ENCODE peak calls at places on chromosomes 4 and X, in nine cellular contexts. One of them, this sample, is unnamed.

GRCh38 chr4:111043286-111043685 is 420.4 kb upstream of the PITX2 start:
- ATAC-seq in left ventricle myocardium superior: no peak
- ATAC-seq in activated CD8-positive, alpha-beta T cell treated with anti-CD3 and anti-CD28 coated beads, Interleukin-2, amount 10 ng/mL, durations not matched to agents 7 days and 5 days: no peak
- ATAC-seq in gastroesophageal sphincter: no peak
- ATAC-seq in WTC11: no peak
- ATAC-seq in naive thymus-derived CD8-positive, alpha-beta T cell: no peak
- ATAC-seq in foreskin keratinocyte: no peak
- ATAC-seq in activated CD8-positive, alpha-beta memory T cell treated with anti-CD3 and anti-CD28 coated beads, Interleukin-2, amount 10 ng/mL, durations not matched to agents 7 days and 5 days: no peak
- ATAC-seq in GM12878: no peak
- ATAC-seq in this sample: no peak

GRCh38 chr4:38115601-38116000 is 155.4 kb downstream of the PTTG2 start:
- ATAC-seq in left ventricle myocardium superior: no peak
- ATAC-seq in activated CD8-positive, alpha-beta T cell treated with anti-CD3 and anti-CD28 coated beads, Interleukin-2, amount 10 ng/mL, durations not matched to agents 7 days and 5 days: no peak
- ATAC-seq in gastroesophageal sphincter: no peak
- ATAC-seq in WTC11: no peak
- ATAC-seq in naive thymus-derived CD8-positive, alpha-beta T cell: no peak
- ATAC-seq in foreskin keratinocyte: no peak
- ATAC-seq in activated CD8-positive, alpha-beta memory T cell treated with anti-CD3 and anti-CD28 coated beads, Interleukin-2, amount 10 ng/mL, durations not matched to agents 7 days and 5 days: no peak
- ATAC-seq in GM12878: no peak
- ATAC-seq in this sample: no peak

GRCh38 chrX:22351966-22352365 is 79.3 kb downstream of the CBLL2 start:
- ATAC-seq in left ventricle myocardium superior: no peak
- ATAC-seq in activated CD8-positive, alpha-beta T cell treated with anti-CD3 and anti-CD28 coated beads, Interleukin-2, amount 10 ng/mL, durations not matched to agents 7 days and 5 days: no peak
- ATAC-seq in gastroesophageal sphincter: no peak
- ATAC-seq in WTC11: no peak
- ATAC-seq in naive thymus-derived CD8-positive, alpha-beta T cell: no peak
- ATAC-seq in foreskin keratinocyte: peak
- ATAC-seq in activated CD8-positive, alpha-beta memory T cell treated with anti-CD3 and anti-CD28 coated beads, Interleukin-2, amount 10 ng/mL, durations not matched to agents 7 days and 5 days: no peak
- ATAC-seq in GM12878: peak
- ATAC-seq in this sample: peak

GRCh38 chr4:76571274-76571673 is 136.2 kb downstream of the SHROOM3 start:
- ATAC-seq in left ventricle myocardium superior: no peak
- ATAC-seq in activated CD8-positive, alpha-beta T cell treated with anti-CD3 and anti-CD28 coated beads, Interleukin-2, amount 10 ng/mL, durations not matched to agents 7 days and 5 days: no peak
- ATAC-seq in gastroesophageal sphincter: no peak
- ATAC-seq in WTC11: no peak
- ATAC-seq in naive thymus-derived CD8-positive, alpha-beta T cell: no peak
- ATAC-seq in foreskin keratinocyte: no peak
- ATAC-seq in activated CD8-positive, alpha-beta memory T cell treated with anti-CD3 and anti-CD28 coated beads, Interleukin-2, amount 10 ng/mL, durations not matched to agents 7 days and 5 days: no peak
- ATAC-seq in GM12878: no peak
- ATAC-seq in this sample: no peak

GRCh38 chrX:22135171-22135711 is 103.1 kb downstream of the PHEX start:
- ATAC-seq in left ventricle myocardium superior: peak
- ATAC-seq in activated CD8-positive, alpha-beta T cell treated with anti-CD3 and anti-CD28 coated beads, Interleukin-2, amount 10 ng/mL, durations not matched to agents 7 days and 5 days: no peak
- ATAC-seq in gastroesophageal sphincter: peak
- ATAC-seq in WTC11: no peak
- ATAC-seq in naive thymus-derived CD8-positive, alpha-beta T cell: no peak
- ATAC-seq in foreskin keratinocyte: peak
- ATAC-seq in activated CD8-positive, alpha-beta memory T cell treated with anti-CD3 and anti-CD28 coated beads, Interleukin-2, amount 10 ng/mL, durations not matched to agents 7 days and 5 days: no peak
- ATAC-seq in GM12878: no peak
- ATAC-seq in this sample: peak

GRCh38 chrX:72247206-72247944 is 8.5 kb upstream of the ERCC6L start:
- ATAC-seq in left ventricle myocardium superior: no peak
- ATAC-seq in activated CD8-positive, alpha-beta T cell treated with anti-CD3 and anti-CD28 coated beads, Interleukin-2, amount 10 ng/mL, durations not matched to agents 7 days and 5 days: no peak
- ATAC-seq in gastroesophageal sphincter: no peak
- ATAC-seq in WTC11: no peak
- ATAC-seq in naive thymus-derived CD8-positive, alpha-beta T cell: no peak
- ATAC-seq in foreskin keratinocyte: no peak
- ATAC-seq in activated CD8-positive, alpha-beta memory T cell treated with anti-CD3 and anti-CD28 coated beads, Interleukin-2, amount 10 ng/mL, durations not matched to agents 7 days and 5 days: no peak
- ATAC-seq in GM12878: no peak
- ATAC-seq in this sample: no peak

GRCh38 chr4:41262198-41262597 is 5.5 kb downstream of the UCHL1 start:
- ATAC-seq in left ventricle myocardium superior: no peak
- ATAC-seq in activated CD8-positive, alpha-beta T cell treated with anti-CD3 and anti-CD28 coated beads, Interleukin-2, amount 10 ng/mL, durations not matched to agents 7 days and 5 days: no peak
- ATAC-seq in gastroesophageal sphincter: no peak
- ATAC-seq in WTC11: no peak
- ATAC-seq in naive thymus-derived CD8-positive, alpha-beta T cell: no peak
- ATAC-seq in foreskin keratinocyte: no peak
- ATAC-seq in activated CD8-positive, alpha-beta memory T cell treated with anti-CD3 and anti-CD28 coated beads, Interleukin-2, amount 10 ng/mL, durations not matched to agents 7 days and 5 days: no peak
- ATAC-seq in GM12878: no peak
- ATAC-seq in this sample: no peak

GRCh38 chr4:82247171-82247570 is 126.6 kb downstream of the HNRNPD start:
- ATAC-seq in left ventricle myocardium superior: no peak
- ATAC-seq in activated CD8-positive, alpha-beta T cell treated with anti-CD3 and anti-CD28 coated beads, Interleukin-2, amount 10 ng/mL, durations not matched to agents 7 days and 5 days: no peak
- ATAC-seq in gastroesophageal sphincter: no peak
- ATAC-seq in WTC11: peak
- ATAC-seq in naive thymus-derived CD8-positive, alpha-beta T cell: no peak
- ATAC-seq in foreskin keratinocyte: peak
- ATAC-seq in activated CD8-positive, alpha-beta memory T cell treated with anti-CD3 and anti-CD28 coated beads, Interleukin-2, amount 10 ng/mL, durations not matched to agents 7 days and 5 days: no peak
- ATAC-seq in GM12878: no peak
- ATAC-seq in this sample: no peak

GRCh38 chr4:159144112-159144694 is 41.3 kb downstream of the RAPGEF2 start:
- ATAC-seq in left ventricle myocardium superior: no peak
- ATAC-seq in activated CD8-positive, alpha-beta T cell treated with anti-CD3 and anti-CD28 coated beads, Interleukin-2, amount 10 ng/mL, durations not matched to agents 7 days and 5 days: no peak
- ATAC-seq in gastroesophageal sphincter: no peak
- ATAC-seq in WTC11: no peak
- ATAC-seq in naive thymus-derived CD8-positive, alpha-beta T cell: no peak
- ATAC-seq in foreskin keratinocyte: no peak
- ATAC-seq in activated CD8-positive, alpha-beta memory T cell treated with anti-CD3 and anti-CD28 coated beads, Interleukin-2, amount 10 ng/mL, durations not matched to agents 7 days and 5 days: no peak
- ATAC-seq in GM12878: peak
- ATAC-seq in this sample: no peak

GRCh38 chr4:81786063-81786763 is 314.5 kb upstream of the RASGEF1B start:
- ATAC-seq in left ventricle myocardium superior: no peak
- ATAC-seq in activated CD8-positive, alpha-beta T cell treated with anti-CD3 and anti-CD28 coated beads, Interleukin-2, amount 10 ng/mL, durations not matched to agents 7 days and 5 days: no peak
- ATAC-seq in gastroesophageal sphincter: no peak
- ATAC-seq in WTC11: no peak
- ATAC-seq in naive thymus-derived CD8-positive, alpha-beta T cell: no peak
- ATAC-seq in foreskin keratinocyte: no peak
- ATAC-seq in activated CD8-positive, alpha-beta memory T cell treated with anti-CD3 and anti-CD28 coated beads, Interleukin-2, amount 10 ng/mL, durations not matched to agents 7 days and 5 days: peak
- ATAC-seq in GM12878: no peak
- ATAC-seq in this sample: no peak

GRCh38 chr4:149718500-149718899 is 97.1 kb downstream of the IQCM start:
- ATAC-seq in left ventricle myocardium superior: peak
- ATAC-seq in activated CD8-positive, alpha-beta T cell treated with anti-CD3 and anti-CD28 coated beads, Interleukin-2, amount 10 ng/mL, durations not matched to agents 7 days and 5 days: no peak
- ATAC-seq in gastroesophageal sphincter: peak
- ATAC-seq in WTC11: no peak
- ATAC-seq in naive thymus-derived CD8-positive, alpha-beta T cell: no peak
- ATAC-seq in foreskin keratinocyte: no peak
- ATAC-seq in activated CD8-positive, alpha-beta memory T cell treated with anti-CD3 and anti-CD28 coated beads, Interleukin-2, amount 10 ng/mL, durations not matched to agents 7 days and 5 days: no peak
- ATAC-seq in GM12878: no peak
- ATAC-seq in this sample: no peak

GRCh38 chrX:131802836-131803626 is 220.1 kb upstream of the STK26 start:
- ATAC-seq in left ventricle myocardium superior: peak
- ATAC-seq in activated CD8-positive, alpha-beta T cell treated with anti-CD3 and anti-CD28 coated beads, Interleukin-2, amount 10 ng/mL, durations not matched to agents 7 days and 5 days: no peak
- ATAC-seq in gastroesophageal sphincter: peak
- ATAC-seq in WTC11: peak
- ATAC-seq in naive thymus-derived CD8-positive, alpha-beta T cell: no peak
- ATAC-seq in foreskin keratinocyte: no peak
- ATAC-seq in activated CD8-positive, alpha-beta memory T cell treated with anti-CD3 and anti-CD28 coated beads, Interleukin-2, amount 10 ng/mL, durations not matched to agents 7 days and 5 days: no peak
- ATAC-seq in GM12878: peak
- ATAC-seq in this sample: peak

GRCh38 chrX:107454302-107454701 is 4.8 kb downstream of the FRMPD3 start:
- ATAC-seq in left ventricle myocardium superior: no peak
- ATAC-seq in activated CD8-positive, alpha-beta T cell treated with anti-CD3 and anti-CD28 coated beads, Interleukin-2, amount 10 ng/mL, durations not matched to agents 7 days and 5 days: peak
- ATAC-seq in gastroesophageal sphincter: no peak
- ATAC-seq in WTC11: no peak
- ATAC-seq in naive thymus-derived CD8-positive, alpha-beta T cell: no peak
- ATAC-seq in foreskin keratinocyte: peak
- ATAC-seq in activated CD8-positive, alpha-beta memory T cell treated with anti-CD3 and anti-CD28 coated beads, Interleukin-2, amount 10 ng/mL, durations not matched to agents 7 days and 5 days: peak
- ATAC-seq in GM12878: peak
- ATAC-seq in this sample: peak

GRCh38 chrX:2848806-2849420 is 20.2 kb downstream of the GYG2 start:
- ATAC-seq in left ventricle myocardium superior: no peak
- ATAC-seq in activated CD8-positive, alpha-beta T cell treated with anti-CD3 and anti-CD28 coated beads, Interleukin-2, amount 10 ng/mL, durations not matched to agents 7 days and 5 days: no peak
- ATAC-seq in gastroesophageal sphincter: no peak
- ATAC-seq in WTC11: peak
- ATAC-seq in naive thymus-derived CD8-positive, alpha-beta T cell: no peak
- ATAC-seq in foreskin keratinocyte: no peak
- ATAC-seq in activated CD8-positive, alpha-beta memory T cell treated with anti-CD3 and anti-CD28 coated beads, Interleukin-2, amount 10 ng/mL, durations not matched to agents 7 days and 5 days: no peak
- ATAC-seq in GM12878: no peak
- ATAC-seq in this sample: no peak

GRCh38 chr4:120709986-120710385 is 212.5 kb downstream of the PRDM5 start:
- ATAC-seq in left ventricle myocardium superior: peak
- ATAC-seq in activated CD8-positive, alpha-beta T cell treated with anti-CD3 and anti-CD28 coated beads, Interleukin-2, amount 10 ng/mL, durations not matched to agents 7 days and 5 days: no peak
- ATAC-seq in gastroesophageal sphincter: no peak
- ATAC-seq in WTC11: no peak
- ATAC-seq in naive thymus-derived CD8-positive, alpha-beta T cell: no peak
- ATAC-seq in foreskin keratinocyte: peak
- ATAC-seq in activated CD8-positive, alpha-beta memory T cell treated with anti-CD3 and anti-CD28 coated beads, Interleukin-2, amount 10 ng/mL, durations not matched to agents 7 days and 5 days: no peak
- ATAC-seq in GM12878: no peak
- ATAC-seq in this sample: peak

GRCh38 chrX:10414872-10415703 is 205.3 kb downstream of the MID1 start:
- ATAC-seq in left ventricle myocardium superior: no peak
- ATAC-seq in activated CD8-positive, alpha-beta T cell treated with anti-CD3 and anti-CD28 coated beads, Interleukin-2, amount 10 ng/mL, durations not matched to agents 7 days and 5 days: no peak
- ATAC-seq in gastroesophageal sphincter: no peak
- ATAC-seq in WTC11: no peak
- ATAC-seq in naive thymus-derived CD8-positive, alpha-beta T cell: no peak
- ATAC-seq in foreskin keratinocyte: no peak
- ATAC-seq in activated CD8-positive, alpha-beta memory T cell treated with anti-CD3 and anti-CD28 coated beads, Interleukin-2, amount 10 ng/mL, durations not matched to agents 7 days and 5 days: no peak
- ATAC-seq in GM12878: no peak
- ATAC-seq in this sample: no peak

GRCh38 chr4:23028875-23029274 is 336.1 kb downstream of the GBA3 start:
- ATAC-seq in left ventricle myocardium superior: no peak
- ATAC-seq in activated CD8-positive, alpha-beta T cell treated with anti-CD3 and anti-CD28 coated beads, Interleukin-2, amount 10 ng/mL, durations not matched to agents 7 days and 5 days: no peak
- ATAC-seq in gastroesophageal sphincter: no peak
- ATAC-seq in WTC11: no peak
- ATAC-seq in naive thymus-derived CD8-positive, alpha-beta T cell: no peak
- ATAC-seq in foreskin keratinocyte: no peak
- ATAC-seq in activated CD8-positive, alpha-beta memory T cell treated with anti-CD3 and anti-CD28 coated beads, Interleukin-2, amount 10 ng/mL, durations not matched to agents 7 days and 5 days: no peak
- ATAC-seq in GM12878: peak
- ATAC-seq in this sample: no peak

GRCh38 chr4:86965019-86965976 is 30.5 kb downstream of the AFF1 start:
- ATAC-seq in left ventricle myocardium superior: no peak
- ATAC-seq in activated CD8-positive, alpha-beta T cell treated with anti-CD3 and anti-CD28 coated beads, Interleukin-2, amount 10 ng/mL, durations not matched to agents 7 days and 5 days: no peak
- ATAC-seq in gastroesophageal sphincter: no peak
- ATAC-seq in WTC11: peak
- ATAC-seq in naive thymus-derived CD8-positive, alpha-beta T cell: no peak
- ATAC-seq in foreskin keratinocyte: no peak
- ATAC-seq in activated CD8-positive, alpha-beta memory T cell treated with anti-CD3 and anti-CD28 coated beads, Interleukin-2, amount 10 ng/mL, durations not matched to agents 7 days and 5 days: no peak
- ATAC-seq in GM12878: peak
- ATAC-seq in this sample: peak

GRCh38 chr4:57405359-57405758 is 295.2 kb upstream of the IGFBP7 start:
- ATAC-seq in left ventricle myocardium superior: no peak
- ATAC-seq in activated CD8-positive, alpha-beta T cell treated with anti-CD3 and anti-CD28 coated beads, Interleukin-2, amount 10 ng/mL, durations not matched to agents 7 days and 5 days: no peak
- ATAC-seq in gastroesophageal sphincter: no peak
- ATAC-seq in WTC11: no peak
- ATAC-seq in naive thymus-derived CD8-positive, alpha-beta T cell: no peak
- ATAC-seq in foreskin keratinocyte: peak
- ATAC-seq in activated CD8-positive, alpha-beta memory T cell treated with anti-CD3 and anti-CD28 coated beads, Interleukin-2, amount 10 ng/mL, durations not matched to agents 7 days and 5 days: no peak
- ATAC-seq in GM12878: no peak
- ATAC-seq in this sample: peak

GRCh38 chrX:101429934-101430333 is 21.9 kb downstream of the HNRNPH2 start:
- ATAC-seq in left ventricle myocardium superior: no peak
- ATAC-seq in activated CD8-positive, alpha-beta T cell treated with anti-CD3 and anti-CD28 coated beads, Interleukin-2, amount 10 ng/mL, durations not matched to agents 7 days and 5 days: peak
- ATAC-seq in gastroesophageal sphincter: no peak
- ATAC-seq in WTC11: no peak
- ATAC-seq in naive thymus-derived CD8-positive, alpha-beta T cell: no peak
- ATAC-seq in foreskin keratinocyte: peak
- ATAC-seq in activated CD8-positive, alpha-beta memory T cell treated with anti-CD3 and anti-CD28 coated beads, Interleukin-2, amount 10 ng/mL, durations not matched to agents 7 days and 5 days: peak
- ATAC-seq in GM12878: peak
- ATAC-seq in this sample: no peak

GRCh38 chr4:145937990-145938611 is 522 bp downstream of the ZNF827 start:
- ATAC-seq in left ventricle myocardium superior: peak
- ATAC-seq in activated CD8-positive, alpha-beta T cell treated with anti-CD3 and anti-CD28 coated beads, Interleukin-2, amount 10 ng/mL, durations not matched to agents 7 days and 5 days: peak
- ATAC-seq in gastroesophageal sphincter: no peak
- ATAC-seq in WTC11: no peak
- ATAC-seq in naive thymus-derived CD8-positive, alpha-beta T cell: peak
- ATAC-seq in foreskin keratinocyte: peak
- ATAC-seq in activated CD8-positive, alpha-beta memory T cell treated with anti-CD3 and anti-CD28 coated beads, Interleukin-2, amount 10 ng/mL, durations not matched to agents 7 days and 5 days: peak
- ATAC-seq in GM12878: peak
- ATAC-seq in this sample: no peak

GRCh38 chrX:64394059-64394873 is 986 bp downstream of the MTMR8 start:
- ATAC-seq in left ventricle myocardium superior: no peak
- ATAC-seq in activated CD8-positive, alpha-beta T cell treated with anti-CD3 and anti-CD28 coated beads, Interleukin-2, amount 10 ng/mL, durations not matched to agents 7 days and 5 days: peak
- ATAC-seq in gastroesophageal sphincter: no peak
- ATAC-seq in WTC11: no peak
- ATAC-seq in naive thymus-derived CD8-positive, alpha-beta T cell: no peak
- ATAC-seq in foreskin keratinocyte: no peak
- ATAC-seq in activated CD8-positive, alpha-beta memory T cell treated with anti-CD3 and anti-CD28 coated beads, Interleukin-2, amount 10 ng/mL, durations not matched to agents 7 days and 5 days: peak
- ATAC-seq in GM12878: peak
- ATAC-seq in this sample: no peak

GRCh38 chr4:113433536-113434246 is 327.8 kb downstream of the CAMK2D start:
- ATAC-seq in left ventricle myocardium superior: no peak
- ATAC-seq in activated CD8-positive, alpha-beta T cell treated with anti-CD3 and anti-CD28 coated beads, Interleukin-2, amount 10 ng/mL, durations not matched to agents 7 days and 5 days: no peak
- ATAC-seq in gastroesophageal sphincter: no peak
- ATAC-seq in WTC11: no peak
- ATAC-seq in naive thymus-derived CD8-positive, alpha-beta T cell: no peak
- ATAC-seq in foreskin keratinocyte: no peak
- ATAC-seq in activated CD8-positive, alpha-beta memory T cell treated with anti-CD3 and anti-CD28 coated beads, Interleukin-2, amount 10 ng/mL, durations not matched to agents 7 days and 5 days: no peak
- ATAC-seq in GM12878: no peak
- ATAC-seq in this sample: no peak

GRCh38 chr4:24059839-24060238 is 170.0 kb upstream of the PPARGC1A start:
- ATAC-seq in left ventricle myocardium superior: no peak
- ATAC-seq in activated CD8-positive, alpha-beta T cell treated with anti-CD3 and anti-CD28 coated beads, Interleukin-2, amount 10 ng/mL, durations not matched to agents 7 days and 5 days: no peak
- ATAC-seq in gastroesophageal sphincter: no peak
- ATAC-seq in WTC11: no peak
- ATAC-seq in naive thymus-derived CD8-positive, alpha-beta T cell: no peak
- ATAC-seq in foreskin keratinocyte: no peak
- ATAC-seq in activated CD8-positive, alpha-beta memory T cell treated with anti-CD3 and anti-CD28 coated beads, Interleukin-2, amount 10 ng/mL, durations not matched to agents 7 days and 5 days: no peak
- ATAC-seq in GM12878: no peak
- ATAC-seq in this sample: no peak

GRCh38 chr4:139011220-139011950 is 4.2 kb upstream of the NOCT start:
- ATAC-seq in left ventricle myocardium superior: no peak
- ATAC-seq in activated CD8-positive, alpha-beta T cell treated with anti-CD3 and anti-CD28 coated beads, Interleukin-2, amount 10 ng/mL, durations not matched to agents 7 days and 5 days: no peak
- ATAC-seq in gastroesophageal sphincter: no peak
- ATAC-seq in WTC11: no peak
- ATAC-seq in naive thymus-derived CD8-positive, alpha-beta T cell: no peak
- ATAC-seq in foreskin keratinocyte: no peak
- ATAC-seq in activated CD8-positive, alpha-beta memory T cell treated with anti-CD3 and anti-CD28 coated beads, Interleukin-2, amount 10 ng/mL, durations not matched to agents 7 days and 5 days: no peak
- ATAC-seq in GM12878: no peak
- ATAC-seq in this sample: no peak

GRCh38 chr4:122806981-122807679 is 19.5 kb upstream of the FGF2 start:
- ATAC-seq in left ventricle myocardium superior: no peak
- ATAC-seq in activated CD8-positive, alpha-beta T cell treated with anti-CD3 and anti-CD28 coated beads, Interleukin-2, amount 10 ng/mL, durations not matched to agents 7 days and 5 days: no peak
- ATAC-seq in gastroesophageal sphincter: no peak
- ATAC-seq in WTC11: no peak
- ATAC-seq in naive thymus-derived CD8-positive, alpha-beta T cell: no peak
- ATAC-seq in foreskin keratinocyte: no peak
- ATAC-seq in activated CD8-positive, alpha-beta memory T cell treated with anti-CD3 and anti-CD28 coated beads, Interleukin-2, amount 10 ng/mL, durations not matched to agents 7 days and 5 days: no peak
- ATAC-seq in GM12878: no peak
- ATAC-seq in this sample: no peak

GRCh38 chrX:139784788-139785187 is 76.8 kb upstream of the MCF2 start:
- ATAC-seq in left ventricle myocardium superior: no peak
- ATAC-seq in activated CD8-positive, alpha-beta T cell treated with anti-CD3 and anti-CD28 coated beads, Interleukin-2, amount 10 ng/mL, durations not matched to agents 7 days and 5 days: no peak
- ATAC-seq in gastroesophageal sphincter: no peak
- ATAC-seq in WTC11: no peak
- ATAC-seq in naive thymus-derived CD8-positive, alpha-beta T cell: no peak
- ATAC-seq in foreskin keratinocyte: no peak
- ATAC-seq in activated CD8-positive, alpha-beta memory T cell treated with anti-CD3 and anti-CD28 coated beads, Interleukin-2, amount 10 ng/mL, durations not matched to agents 7 days and 5 days: no peak
- ATAC-seq in GM12878: peak
- ATAC-seq in this sample: no peak

GRCh38 chr4:3467601-3468031 is 4.5 kb downstream of the DOK7 start:
- ATAC-seq in left ventricle myocardium superior: no peak
- ATAC-seq in activated CD8-positive, alpha-beta T cell treated with anti-CD3 and anti-CD28 coated beads, Interleukin-2, amount 10 ng/mL, durations not matched to agents 7 days and 5 days: no peak
- ATAC-seq in gastroesophageal sphincter: no peak
- ATAC-seq in WTC11: no peak
- ATAC-seq in naive thymus-derived CD8-positive, alpha-beta T cell: no peak
- ATAC-seq in foreskin keratinocyte: no peak
- ATAC-seq in activated CD8-positive, alpha-beta memory T cell treated with anti-CD3 and anti-CD28 coated beads, Interleukin-2, amount 10 ng/mL, durations not matched to agents 7 days and 5 days: no peak
- ATAC-seq in GM12878: no peak
- ATAC-seq in this sample: no peak

GRCh38 chr4:5730993-5731975 is 20.3 kb downstream of the EVC start:
- ATAC-seq in left ventricle myocardium superior: peak
- ATAC-seq in activated CD8-positive, alpha-beta T cell treated with anti-CD3 and anti-CD28 coated beads, Interleukin-2, amount 10 ng/mL, durations not matched to agents 7 days and 5 days: no peak
- ATAC-seq in gastroesophageal sphincter: no peak
- ATAC-seq in WTC11: no peak
- ATAC-seq in naive thymus-derived CD8-positive, alpha-beta T cell: no peak
- ATAC-seq in foreskin keratinocyte: no peak
- ATAC-seq in activated CD8-positive, alpha-beta memory T cell treated with anti-CD3 and anti-CD28 coated beads, Interleukin-2, amount 10 ng/mL, durations not matched to agents 7 days and 5 days: no peak
- ATAC-seq in GM12878: no peak
- ATAC-seq in this sample: no peak

GRCh38 chr4:147335183-147335582 is 145.7 kb upstream of the EDNRA start:
- ATAC-seq in left ventricle myocardium superior: no peak
- ATAC-seq in activated CD8-positive, alpha-beta T cell treated with anti-CD3 and anti-CD28 coated beads, Interleukin-2, amount 10 ng/mL, durations not matched to agents 7 days and 5 days: no peak
- ATAC-seq in gastroesophageal sphincter: no peak
- ATAC-seq in WTC11: no peak
- ATAC-seq in naive thymus-derived CD8-positive, alpha-beta T cell: no peak
- ATAC-seq in foreskin keratinocyte: no peak
- ATAC-seq in activated CD8-positive, alpha-beta memory T cell treated with anti-CD3 and anti-CD28 coated beads, Interleukin-2, amount 10 ng/mL, durations not matched to agents 7 days and 5 days: no peak
- ATAC-seq in GM12878: no peak
- ATAC-seq in this sample: no peak

GRCh38 chr4:182519528-182519927 is 276.3 kb downstream of the TENM3 start:
- ATAC-seq in left ventricle myocardium superior: no peak
- ATAC-seq in activated CD8-positive, alpha-beta T cell treated with anti-CD3 and anti-CD28 coated beads, Interleukin-2, amount 10 ng/mL, durations not matched to agents 7 days and 5 days: no peak
- ATAC-seq in gastroesophageal sphincter: no peak
- ATAC-seq in WTC11: no peak
- ATAC-seq in naive thymus-derived CD8-positive, alpha-beta T cell: no peak
- ATAC-seq in foreskin keratinocyte: no peak
- ATAC-seq in activated CD8-positive, alpha-beta memory T cell treated with anti-CD3 and anti-CD28 coated beads, Interleukin-2, amount 10 ng/mL, durations not matched to agents 7 days and 5 days: no peak
- ATAC-seq in GM12878: no peak
- ATAC-seq in this sample: no peak